ENCODE peak calls at places on chromosomes 3 and 15, in five cellular contexts. U is CD4-positive, CD25-positive, alpha-beta regulatory T cell; C is AG20443; R is cardiac fibroblast; I is bronchial epithelial cell. A is an unnamed sample.
A peak's percentile ranks its signal among the peaks of the same experiment; 100 is the strongest.

GRCh38 chr3:52248816-52249547 is 3.4 kb downstream of the PPM1M start:
- DNase-seq in U (no peak), C (no peak), R (no peak), I (no peak), A (no peak)

GRCh38 chr15:35271371-35272043 is 186.4 kb upstream of the NANOGP8 start:
- DNase-seq in U (no peak), C (peak; percentile 25), R (no peak), I (peak; percentile 43), A (no peak)

GRCh38 chr15:67051088-67051659 is 14.2 kb upstream of the SMAD3 start:
- DNase-seq in U (no peak), C (no peak), R (no peak), I (no peak), A (no peak)

GRCh38 chr15:36502509-36502908 is 76.9 kb upstream of the CDIN1 start:
- DNase-seq in U (no peak), C (no peak), R (no peak), I (no peak), A (no peak)

GRCh38 chr15:49908571-49909295 is 210.3 kb downstream of the ATP8B4 start:
- DNase-seq in U (no peak), C (no peak), R (no peak), I (no peak), A (no peak)

GRCh38 chr15:74311734-74312444 is 55.6 kb downstream of the CYP11A1 start:
- DNase-seq in U (no peak), C (peak; percentile 68), R (peak; percentile 24), I (no peak), A (peak; percentile 72)

GRCh38 chr3:80331768-80332167 is 564.0 kb upstream of the ROBO1 start:
- DNase-seq in U (no peak), C (no peak), R (no peak), I (no peak), A (no peak)

GRCh38 chr15:90957105-90957790 is 2.6 kb downstream of the RCCD1 start:
- DNase-seq in U (no peak), C (peak; percentile 56), R (peak; percentile 32), I (no peak), A (no peak)

GRCh38 chr3:142577701-142578308 is 728 bp downstream of the ATR start:
- DNase-seq in U (no peak), C (peak; percentile 29), R (peak; percentile 17), I (peak; percentile 16), A (no peak)

GRCh38 chr3:188157971-188158370 is 4.0 kb downstream of the LPP start:
- DNase-seq in U (no peak), C (no peak), R (no peak), I (no peak), A (peak; percentile 85)

GRCh38 chr3:139227165-139227564 is 116.7 kb upstream of the MRPS22 start:
- DNase-seq in U (no peak), C (no peak), R (peak; percentile 19), I (no peak), A (no peak)

GRCh38 chr3:58531956-58532355 is 5.0 kb downstream of the ACOX2 start:
- DNase-seq in U (peak; percentile 8), C (no peak), R (no peak), I (peak; percentile 28), A (no peak)

GRCh38 chr15:90750186-90750585 is 33.0 kb downstream of the BLM start:
- DNase-seq in U (peak; percentile 34), C (no peak), R (no peak), I (no peak), A (peak; percentile 28)

GRCh38 chr3:129031476-129032215 is 28.9 kb upstream of the GP9 start:
- DNase-seq in U (no peak), C (no peak), R (no peak), I (no peak), A (no peak)

GRCh38 chr3:16136042-16136441 is 38.4 kb upstream of the GALNT15 start:
- DNase-seq in U (no peak), C (peak; percentile 67), R (peak; percentile 87), I (no peak), A (no peak)

GRCh38 chr3:58323795-58324674 is 8.7 kb upstream of the PXK start:
- DNase-seq in U (peak; percentile 45), C (no peak), R (no peak), I (peak; percentile 38), A (no peak)

GRCh38 chr3:119794401-119794800 is 12.5 kb downstream of the NR1I2 start:
- DNase-seq in U (no peak), C (no peak), R (no peak), I (no peak), A (no peak)

GRCh38 chr15:44882499-44882968 is 74.0 kb upstream of the TERB2 start:
- DNase-seq in U (peak; percentile 49), C (no peak), R (no peak), I (peak; percentile 78), A (no peak)

GRCh38 chr3:45942051-45942825 is 1.0 kb upstream of the CXCR6 start:
- DNase-seq in U (no peak), C (no peak), R (no peak), I (no peak), A (no peak)

GRCh38 chr3:123948449-123948848 is 12.6 kb downstream of the CCDC14 start:
- DNase-seq in U (no peak), C (no peak), R (no peak), I (no peak), A (no peak)

GRCh38 chr15:80778964-80779657 is at the start of gene CEMIP:
- DNase-seq in U (peak; percentile 46), C (peak; percentile 95), R (peak; percentile 96), I (peak; percentile 43), A (peak; percentile 91)

GRCh38 chr3:134644731-134645514 is 5.9 kb downstream of the KY start:
- DNase-seq in U (no peak), C (no peak), R (no peak), I (no peak), A (no peak)

GRCh38 chr3:169041677-169042171 is 621.8 kb downstream of the MECOM start:
- DNase-seq in U (no peak), C (peak; percentile 50), R (peak; percentile 80), I (peak; percentile 78), A (no peak)

GRCh38 chr3:172685331-172686214 is 25.3 kb downstream of the NCEH1 start:
- DNase-seq in U (peak; percentile 39), C (peak; percentile 52), R (peak; percentile 42), I (peak; percentile 96), A (no peak)

GRCh38 chr3:180827171-180827570 is 85.3 kb upstream of the FXR1 start:
- DNase-seq in U (no peak), C (no peak), R (no peak), I (no peak), A (no peak)

GRCh38 chr3:126434264-126434590 is 39.5 kb downstream of the CFAP100 start:
- DNase-seq in U (no peak), C (no peak), R (no peak), I (no peak), A (no peak)

GRCh38 chr15:95600884-95601283 is 729.6 kb upstream of the NR2F2 start:
- DNase-seq in U (no peak), C (no peak), R (no peak), I (no peak), A (no peak)

GRCh38 chr3:42013652-42014442 is 51.9 kb upstream of the ULK4 start:
- DNase-seq in U (peak; percentile 53), C (peak; percentile 45), R (peak; percentile 9), I (no peak), A (peak; percentile 36)

GRCh38 chr3:38620236-38620635 is 29.3 kb downstream of the SCN5A start:
- DNase-seq in U (no peak), C (peak; percentile 48), R (no peak), I (no peak), A (no peak)

GRCh38 chr3:129106866-129107565 is 14.6 kb downstream of the RAB43 start:
- DNase-seq in U (no peak), C (no peak), R (no peak), I (no peak), A (no peak)

GRCh38 chr15:51765751-51766150 is 14.4 kb downstream of the TMOD2 start:
- DNase-seq in U (no peak), C (no peak), R (no peak), I (no peak), A (no peak)